ENCODE peak calls at places on chromosomes 6 and 20, in nine cellular contexts. M is NCI-H2029 treated with DMSO at 0.1 percent for 48 hours; U is OCI-LY7; B is CD8-positive, alpha-beta memory T cell; O is stimulated activated naive B cell treated with anti-CD40 and anti-IgM and Interleukin-4, amounts not matched to agents 10 μg/mL and 1 μg/mL and 100 μg/mL, for 72 hours; Z is RWPE1; S is esophagus squamous epithelium; P is NCI-H1105; L is CD8-positive, alpha-beta T cell. T is an unnamed sample.
A peak's percentile ranks its signal among the peaks of the same experiment; 100 is the strongest.

GRCh38 chr6:49118475-49118874 is 344.6 kb downstream of the MMUT start:
- DNase-seq in M (no peak), U (no peak), B (no peak), O (no peak), Z (no peak), S (no peak), P (no peak), L (no peak), T (no peak)

GRCh38 chr6:142953373-142954273 is 8.6 kb upstream of the HIVEP2 start:
- DNase-seq in M (no peak), U (no peak), B (peak; percentile 24), O (no peak), Z (no peak), S (no peak), P (no peak), L (no peak), T (no peak)

GRCh38 chr6:20605581-20605980 is 71.3 kb downstream of the CDKAL1 start:
- DNase-seq in M (no peak), U (no peak), B (no peak), O (no peak), Z (no peak), S (no peak), P (no peak), L (no peak), T (no peak)

GRCh38 chr20:11132819-11133341 is 459.1 kb upstream of the JAG1 start:
- DNase-seq in M (no peak), U (no peak), B (no peak), O (no peak), Z (no peak), S (no peak), P (no peak), L (no peak), T (no peak)

GRCh38 chr20:32113861-32114260 is 4.3 kb downstream of the TM9SF4 start:
- DNase-seq in M (no peak), U (no peak), B (no peak), O (no peak), Z (no peak), S (no peak), P (no peak), L (no peak), T (no peak)

GRCh38 chr6:31582230-31582601 is at the start of gene LTB:
- DNase-seq in M (no peak), U (peak; percentile 87), B (peak; percentile 60), O (no peak), Z (no peak), S (no peak), P (no peak), L (peak; percentile 89), T (peak; percentile 80)

GRCh38 chr6:149026530-149026942 is 279.7 kb downstream of the UST start:
- DNase-seq in M (peak; percentile 22), U (peak; percentile 74), B (no peak), O (no peak), Z (peak; percentile 51), S (no peak), P (peak; percentile 38), L (no peak), T (no peak)

GRCh38 chr6:150891886-150892485 is 26.5 kb downstream of the MTHFD1L start:
- DNase-seq in M (peak; percentile 26), U (peak; percentile 68), B (peak; percentile 41), O (peak; percentile 35), Z (peak; percentile 43), S (no peak), P (peak; percentile 88), L (peak; percentile 72), T (peak; percentile 39)

GRCh38 chr6:155524249-155524651 is 68.6 kb upstream of the NOX3 start:
- DNase-seq in M (no peak), U (no peak), B (no peak), O (no peak), Z (peak; percentile 54), S (no peak), P (no peak), L (no peak), T (no peak)

GRCh38 chr20:18443841-18444240 is 23.0 kb downstream of the DZANK1 start:
- DNase-seq in M (peak; percentile 3), U (no peak), B (no peak), O (no peak), Z (no peak), S (no peak), P (peak; percentile 77), L (no peak), T (no peak)

GRCh38 chr20:57756213-57756612 is 46.4 kb upstream of the PMEPA1 start:
- DNase-seq in M (no peak), U (no peak), B (no peak), O (no peak), Z (no peak), S (no peak), P (no peak), L (no peak), T (no peak)

GRCh38 chr20:54218470-54218869 is 10.6 kb downstream of the PFDN4 start:
- DNase-seq in M (no peak), U (no peak), B (no peak), O (no peak), Z (no peak), S (no peak), P (no peak), L (no peak), T (no peak)

GRCh38 chr20:41032243-41032642 is 3.6 kb downstream of the TOP1 start:
- DNase-seq in M (no peak), U (no peak), B (no peak), O (no peak), Z (no peak), S (no peak), P (no peak), L (no peak), T (no peak)

GRCh38 chr20:62396367-62397239 is 9.7 kb downstream of the RPS21 start:
- DNase-seq in M (no peak), U (no peak), B (no peak), O (no peak), Z (no peak), S (no peak), P (no peak), L (no peak), T (no peak)

GRCh38 chr6:104613416-104614001 is 246.2 kb downstream of the HACE1 start:
- DNase-seq in M (no peak), U (no peak), B (no peak), O (no peak), Z (no peak), S (no peak), P (no peak), L (no peak), T (no peak)

T was measured in activated effector memory CD4-positive, alpha-beta T cell treated with Interleukin-2 at 50 U/mL for 16 hours.